ENCODE peak calls at places on chromosomes 3 and 15, in four cellular contexts. N, H, F and J are unnamed samples.

GRCh38 chr3:37862712-37863551 is 1.3 kb downstream of the CTDSPL start:
- DNase-seq in N (no peak), H (peak; percentile 47), F (peak; percentile 49), J (peak; percentile 37)

GRCh38 chr3:52983336-52983807 is 62.5 kb downstream of the SFMBT1 start:
- DNase-seq in N (no peak), H (no peak), F (no peak), J (no peak)

GRCh38 chr15:33022629-33023028 is 171.9 kb downstream of the FMN1 start:
- DNase-seq in N (no peak), H (peak; percentile 79), F (peak; percentile 59), J (no peak)

GRCh38 chr15:77386626-77387025 is 33.3 kb downstream of the PEAK1 start:
- DNase-seq in N (no peak), H (no peak), F (no peak), J (no peak)

GRCh38 chr3:156341324-156341723 is 213.6 kb downstream of the SSR3 start:
- DNase-seq in N (no peak), H (no peak), F (no peak), J (no peak)

GRCh38 chr15:70199601-70200000 is 101.9 kb upstream of the TLE3 start:
- DNase-seq in N (no peak), H (peak; percentile 28), F (no peak), J (no peak)

GRCh38 chr15:95324596-95325135 is 1005.8 kb upstream of the NR2F2 start:
- DNase-seq in N (no peak), H (no peak), F (no peak), J (no peak)

GRCh38 chr15:31235298-31236183 is 91.1 kb upstream of the KLF13 start:
- DNase-seq in N (no peak), H (peak; percentile 10), F (peak; percentile 8), J (no peak)

GRCh38 chr3:129777806-129778205 is 115.7 kb downstream of the TMCC1 start:
- DNase-seq in N (no peak), H (no peak), F (peak; percentile 1), J (no peak)

GRCh38 chr3:159882784-159883779 is 105.6 kb upstream of the IL12A start:
- DNase-seq in N (no peak), H (peak; percentile 72), F (peak; percentile 65), J (peak; percentile 86)

GRCh38 chr3:172065534-172065933 is 26.2 kb downstream of the FNDC3B start:
- DNase-seq in N (no peak), H (no peak), F (peak; percentile 45), J (no peak)

GRCh38 chr3:192364296-192364695 is 363.0 kb downstream of the FGF12 start:
- DNase-seq in N (no peak), H (no peak), F (no peak), J (no peak)

GRCh38 chr3:171428321-171428787 is 31.9 kb downstream of the TNIK start:
- DNase-seq in N (no peak), H (no peak), F (no peak), J (no peak)

GRCh38 chr3:36906504-36907149 is 38.2 kb downstream of the TRANK1 start:
- DNase-seq in N (no peak), H (peak; percentile 54), F (peak; percentile 53), J (no peak)

GRCh38 chr3:186976802-186977201 is 46.5 kb downstream of the ST6GAL1 start:
- DNase-seq in N (no peak), H (no peak), F (no peak), J (no peak)

GRCh38 chr3:140358696-140359095 is 319.2 kb upstream of the TRIM42 start:
- DNase-seq in N (no peak), H (no peak), F (no peak), J (no peak)

GRCh38 chr15:43515731-43516130 is 1.7 kb upstream of the MAP1A start:
- DNase-seq in N (no peak), H (no peak), F (no peak), J (no peak)